ENCODE peak calls at places on chromosome 7, in five cellular contexts. W is HCT116, G is mucosa of descending colon, M is fibroblast of pulmonary artery, X is cardiac fibroblast. Q is an unnamed sample.

GRCh38 chr7:157011333-157012112 is 1.1 kb upstream of the MNX1 start:
- DNase-seq in W (no peak), G (no peak), M (no peak), X (no peak), Q (no peak)

GRCh38 chr7:109111086-109111485 is 541.4 kb downstream of the DNAJB9 start:
- DNase-seq in W (no peak), G (no peak), M (no peak), X (no peak), Q (no peak)

GRCh38 chr7:494261-494687 is 25.4 kb downstream of the PDGFA start:
- DNase-seq in W (no peak), G (peak; percentile 31), M (no peak), X (no peak), Q (no peak)

GRCh38 chr7:131027287-131027773 is 293.3 kb upstream of the KLF14 start:
- DNase-seq in W (no peak), G (no peak), M (peak; percentile 39), X (peak; percentile 63), Q (peak; percentile 38)

GRCh38 chr7:75056476-75056875 is 17.1 kb downstream of the RCC1L start:
- DNase-seq in W (no peak), G (no peak), M (peak; percentile 70), X (peak; percentile 79), Q (peak; percentile 25)

GRCh38 chr7:84002348-84002747 is 192.2 kb downstream of the SEMA3A start:
- DNase-seq in W (no peak), G (no peak), M (no peak), X (no peak), Q (no peak)

GRCh38 chr7:36611703-36612102 is 112.6 kb downstream of the AOAH start:
- DNase-seq in W (no peak), G (no peak), M (no peak), X (no peak), Q (no peak)

GRCh38 chr7:103447073-103447960 is 1.3 kb upstream of the SLC26A5 start:
- DNase-seq in W (peak; percentile 37), G (no peak), M (peak; percentile 58), X (peak; percentile 58), Q (peak; percentile 4)

GRCh38 chr7:74061840-74062539 is 21.6 kb upstream of the LIMK1 start:
- DNase-seq in W (peak; percentile 55), G (peak; percentile 89), M (peak; percentile 96), X (peak; percentile 96), Q (peak; percentile 79)

DNA sequence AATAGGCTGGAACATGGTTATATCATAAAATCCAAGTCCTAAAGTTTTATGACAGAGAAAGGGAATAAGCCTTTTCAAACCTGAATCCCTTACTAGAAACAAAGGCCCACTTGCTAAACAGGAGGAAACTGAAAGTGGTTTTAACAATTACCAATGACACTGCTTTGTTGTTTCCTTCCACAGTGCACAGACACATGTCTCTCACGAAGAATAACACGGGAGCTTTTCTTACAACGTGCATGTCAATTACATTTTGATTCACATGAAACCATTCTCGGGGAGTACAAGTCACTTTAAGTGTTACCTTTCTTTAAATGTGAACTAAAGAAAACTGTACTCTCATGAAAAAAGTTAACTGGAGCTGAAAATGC is 1.4 kb downstream of the MRPS33 start:
- DNase-seq in W (no peak), G (no peak), M (no peak), X (no peak), Q (no peak)
- H3K4me3 ChIP-seq in W (peak overlapping the region; percentile 66), G (no peak overlapping the region), M (no peak overlapping the region), X (no peak overlapping the region), Q (no peak overlapping the region)

DNA sequence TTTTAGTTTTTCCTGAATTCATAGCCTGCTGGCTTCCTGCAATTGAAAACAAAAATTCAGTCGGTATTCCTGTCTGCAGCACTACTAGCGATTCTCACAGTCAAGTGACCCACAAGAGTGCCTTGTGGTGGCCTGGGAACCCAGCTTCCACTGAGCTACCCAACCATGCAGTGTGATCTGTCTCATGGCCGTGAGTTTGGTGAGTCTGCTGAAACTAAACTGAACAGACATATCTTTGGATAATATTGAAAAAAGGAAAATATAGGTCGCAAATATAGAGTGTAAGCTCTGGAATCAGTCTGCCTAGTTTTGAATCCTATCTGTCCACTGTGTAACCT is 18.1 kb downstream of the ZNF786 start:
- DNase-seq in W (no peak), G (no peak), M (no peak), X (no peak), Q (no peak)
- H3K4me3 ChIP-seq in W (peak overlapping the region; percentile 68), G (no peak overlapping the region), M (no peak overlapping the region), X (no peak overlapping the region), Q (no peak overlapping the region)

GRCh38 chr7:127930341-127931328 is 100.6 kb downstream of the LRRC4 start:
- DNase-seq in W (no peak), G (no peak), M (no peak), X (no peak), Q (no peak)

GRCh38 chr7:127928852-127929251 is 102.4 kb downstream of the LRRC4 start:
- DNase-seq in W (no peak), G (no peak), M (no peak), X (no peak), Q (no peak)

GRCh38 chr7:127924874-127925273 is 106.4 kb downstream of the LRRC4 start:
- DNase-seq in W (no peak), G (no peak), M (no peak), X (no peak), Q (no peak)

GRCh38 chr7:127927339-127927679 is 103.9 kb downstream of the LRRC4 start:
- DNase-seq in W (no peak), G (no peak), M (peak; percentile 74), X (peak; percentile 77), Q (peak; percentile 26)

GRCh38 chr7:127928222-127928621 is 103.0 kb downstream of the LRRC4 start:
- DNase-seq in W (no peak), G (no peak), M (no peak), X (no peak), Q (no peak)
- H3K4me3 ChIP-seq in W (no peak overlapping the region), G (no peak overlapping the region), M (no peak overlapping the region), X (no peak overlapping the region), Q (no peak overlapping the region)

GRCh38 chr7:3301831-3302618 is 973 bp downstream of the SDK1 start:
- DNase-seq in W (no peak), G (no peak), M (peak; percentile 43), X (peak; percentile 31), Q (no peak)

GRCh38 chr7:3301472-3301778 is 373 bp downstream of the SDK1 start:
- DNase-seq in W (no peak), G (no peak), M (no peak), X (no peak), Q (no peak)

GRCh38 chr7:3300221-3300650 is 816 bp upstream of the SDK1 start:
- DNase-seq in W (no peak), G (peak; percentile 54), M (no peak), X (no peak), Q (no peak)

GRCh38 chr7:3300651-3301471 is at the start of gene SDK1:
- DNase-seq in W (peak; percentile 71), G (peak; percentile 90), M (peak; percentile 91), X (peak; percentile 94), Q (peak; percentile 57)

GRCh38 chr7:3302681-3303320 is 1.7 kb downstream of the SDK1 start:
- DNase-seq in W (no peak), G (no peak), M (no peak), X (no peak), Q (no peak)
- H3K4me3 ChIP-seq in W (no peak overlapping the region), G (no peak overlapping the region), M (peak overlapping the region; percentile 49), X (no peak overlapping the region), Q (no peak overlapping the region)

GRCh38 chr7:81623251-81623855 is 146.5 kb downstream of the HGF start:
- DNase-seq in W (no peak), G (no peak), M (no peak), X (no peak), Q (no peak)

GRCh38 chr7:81624021-81624630 is 145.7 kb downstream of the HGF start:
- DNase-seq in W (no peak), G (no peak), M (no peak), X (no peak), Q (no peak)

GRCh38 chr7:81616951-81617350 is 152.9 kb downstream of the HGF start:
- DNase-seq in W (peak; percentile 23), G (no peak), M (peak; percentile 87), X (peak; percentile 70), Q (peak; percentile 68)

GRCh38 chr7:81621893-81622292 is 148.0 kb downstream of the HGF start:
- DNase-seq in W (no peak), G (no peak), M (no peak), X (no peak), Q (no peak)

DNA sequence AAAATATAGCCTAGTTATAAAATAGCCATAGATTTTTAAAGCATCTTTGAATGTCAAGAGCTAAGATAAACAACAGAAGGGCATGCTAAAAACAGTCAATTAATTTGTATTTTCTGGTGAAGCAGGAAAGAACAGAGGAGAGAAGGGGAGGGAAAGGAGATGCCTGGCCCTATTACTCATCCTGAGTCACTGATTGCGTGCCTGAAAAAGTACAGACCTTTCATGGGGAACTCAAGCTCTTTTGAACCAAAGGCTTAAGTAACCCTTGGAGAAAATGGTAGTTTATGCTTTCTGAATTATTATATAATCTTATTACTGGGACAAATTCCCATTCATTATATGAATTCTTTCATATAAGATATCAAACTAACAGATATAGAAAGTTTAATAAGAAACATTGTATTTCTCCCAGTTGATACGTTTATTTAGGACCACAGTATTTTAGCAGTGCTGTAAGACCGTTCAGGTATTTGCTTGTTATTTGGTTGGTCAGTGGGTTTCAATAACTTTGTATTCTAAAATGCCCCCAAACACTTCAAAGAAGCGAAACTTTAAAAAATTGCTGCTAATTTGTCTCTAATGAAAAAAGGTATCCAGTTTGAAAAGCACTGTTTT is 151.3 kb downstream of the HGF start:
- DNase-seq in W (peak; percentile 80), G (no peak), M (peak; percentile 96), X (peak; percentile 93), Q (peak; percentile 89)
- H3K4me3 ChIP-seq in W (no peak overlapping the region), G (no peak overlapping the region), M (no peak overlapping the region), X (no peak overlapping the region), Q (no peak overlapping the region)

GRCh38 chr7:140463111-140463510 is 16.2 kb downstream of the MKRN1 start:
- DNase-seq in W (no peak), G (no peak), M (no peak), X (no peak), Q (no peak)
- H3K4me3 ChIP-seq in W (no peak overlapping the region), G (no peak overlapping the region), M (no peak overlapping the region), X (no peak overlapping the region), Q (no peak overlapping the region)

DNA sequence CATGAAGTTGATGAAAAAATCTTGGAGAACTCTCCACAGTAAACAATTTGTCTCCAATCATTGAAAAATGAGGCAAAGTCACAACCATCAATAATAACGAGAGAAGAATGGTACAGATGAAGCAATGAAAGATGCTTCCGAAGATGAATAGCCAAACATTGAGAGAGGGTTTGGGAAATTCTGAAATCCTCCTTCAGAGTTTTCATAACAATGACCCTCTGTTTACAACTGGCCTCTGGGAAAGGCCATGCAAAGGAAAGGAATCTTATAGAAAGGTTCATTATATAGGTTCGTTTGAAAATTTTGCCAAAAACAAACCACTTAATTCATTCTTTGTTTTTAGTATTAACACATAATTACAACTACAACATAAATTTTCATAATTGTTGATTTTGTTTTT is 166.5 kb downstream of the ABCA13 start:
- DNase-seq in W (no peak), G (no peak), M (no peak), X (no peak), Q (no peak)
- H3K4me3 ChIP-seq in W (no peak overlapping the region), G (no peak overlapping the region), M (no peak overlapping the region), X (no peak overlapping the region), Q (no peak overlapping the region)

GRCh38 chr7:54932818-54933543 is 85.8 kb upstream of the EGFR start:
- DNase-seq in W (peak; percentile 28), G (peak; percentile 74), M (peak; percentile 65), X (peak; percentile 70), Q (peak; percentile 38)
- H3K4me3 ChIP-seq in W (peak overlapping the region; percentile 42), G (peak overlapping the region; percentile 9), M (peak overlapping the region; percentile 52), X (peak overlapping the region; percentile 49), Q (peak overlapping the region; percentile 46)